ENCODE peak calls at places on chromosome 1, in five cellular contexts. T is stimulated activated CD4-positive, alpha-beta T cell treated with anti-CD3 and anti-CD28 coated beads, Interleukin-2, amount 100 ng/mL, for 48 hours; D is substantia nigra; F is islet precursor cell; P is NCI-H146. A is an unnamed sample.

GRCh38 chr1:9874959-9875635 is 35.0 kb downstream of the CTNNBIP1 start:
- DNase-seq in D (peak), F (peak), P (peak), T (peak), A (peak)

GRCh38 chr1:58447891-58448290 is 98.6 kb downstream of the OMA1 start:
- DNase-seq in F (peak), P (no peak), D (no peak), T (no peak), A (no peak)

GRCh38 chr1:33846861-33847260 is 17.0 kb upstream of the HMGB4 start:
- DNase-seq in P (no peak), F (no peak), T (no peak), D (no peak), A (no peak)

GRCh38 chr1:197526736-197527371 is 248.4 kb downstream of the DENND1B start:
- DNase-seq in T (no peak), D (no peak), P (peak), F (no peak), A (peak)

GRCh38 chr1:26391450-26391849 is 18.9 kb upstream of the ZNF683 start:
- DNase-seq in F (peak), D (no peak), P (no peak), T (no peak), A (peak)

GRCh38 chr1:15899266-15899665 is 51.8 kb downstream of the SPEN start:
- DNase-seq in T (no peak), D (no peak), F (no peak), P (no peak), A (no peak)

GRCh38 chr1:243946946-243947345 is 96.9 kb upstream of the AKT3 start:
- DNase-seq in F (peak), T (peak), P (peak), D (peak), A (no peak)

GRCh38 chr1:17520041-17520440 is 19.5 kb upstream of the ARHGEF10L start:
- DNase-seq in F (peak), P (no peak), T (no peak), D (no peak), A (no peak)

GRCh38 chr1:33433509-33434362 is 2.8 kb upstream of the PHC2 start:
- DNase-seq in F (peak), T (no peak), P (no peak), D (no peak), A (no peak)

GRCh38 chr1:208223136-208223535 is 21.0 kb downstream of the PLXNA2 start:
- DNase-seq in F (peak), P (no peak), T (no peak), D (no peak), A (no peak)

GRCh38 chr1:229283183-229283611 is 12.3 kb downstream of the RAB4A start:
- DNase-seq in F (no peak), T (no peak), D (no peak), P (no peak), A (no peak)

GRCh38 chr1:55724551-55725325 is 509.6 kb upstream of the USP24 start:
- DNase-seq in F (no peak), P (no peak), T (no peak), D (no peak), A (no peak)

GRCh38 chr1:173122958-173123852 is 72.5 kb upstream of the TNFSF18 start:
- DNase-seq in P (no peak), T (no peak), F (peak), D (no peak), A (no peak)

GRCh38 chr1:38134294-38134755 is 87.7 kb upstream of the POU3F1 start:
- DNase-seq in P (peak), F (no peak), T (no peak), D (no peak), A (no peak)

GRCh38 chr1:153220606-153221303 is 3.4 kb downstream of the PRR9 start:
- DNase-seq in D (no peak), F (no peak), T (no peak), P (no peak), A (no peak)

GRCh38 chr1:21324368-21325137 is 34.3 kb upstream of the ECE1 start:
- DNase-seq in P (no peak), F (peak), T (peak), D (no peak), A (peak)

GRCh38 chr1:64192290-64192689 is 11.1 kb upstream of the UBE2U start:
- DNase-seq in T (no peak), F (no peak), D (no peak), P (no peak), A (peak)

GRCh38 chr1:226195144-226195543 is 8.6 kb upstream of the ACBD3 start:
- DNase-seq in F (no peak), P (peak), D (no peak), T (no peak), A (no peak)

A was measured in OCI-LY7.